ENCODE peak calls at places on chromosomes 1 and 21, in four cellular contexts. X, O, F and G are unnamed samples.

GRCh38 chr1:37761416-37762095 is 3.4 kb downstream of the EPHA10 start:
- DNase-seq in X (no peak), O (no peak), F (no peak), G (peak; percentile 71)

GRCh38 chr1:194118086-194118485 is 931.7 kb upstream of the B3GALT2 start:
- DNase-seq in X (no peak), O (no peak), F (no peak), G (peak; percentile 64)

GRCh38 chr1:232029297-232029696 is 402.7 kb downstream of the DISC1 start:
- DNase-seq in X (no peak), O (no peak), F (no peak), G (no peak)

GRCh38 chr1:227805606-227806197 is 9.8 kb upstream of the PRSS38 start:
- DNase-seq in X (no peak), O (no peak), F (no peak), G (no peak)

GRCh38 chr1:235945775-235946565 is 79.3 kb upstream of the LYST start:
- DNase-seq in X (no peak), O (no peak), F (peak; percentile 42), G (peak; percentile 85)

GRCh38 chr1:218660678-218661053 is 315.5 kb downstream of the TGFB2 start:
- DNase-seq in X (no peak), O (no peak), F (no peak), G (no peak)

GRCh38 chr1:153617677-153618076 is 1.6 kb upstream of the S100A14 start:
- DNase-seq in X (peak; percentile 41), O (peak; percentile 88), F (no peak), G (peak; percentile 95)

GRCh38 chr1:68293609-68294353 is 61.5 kb upstream of the WLS start:
- DNase-seq in X (peak; percentile 20), O (no peak), F (no peak), G (no peak)

GRCh38 chr1:55877440-55878232 is 662.5 kb upstream of the USP24 start:
- DNase-seq in X (no peak), O (no peak), F (no peak), G (no peak)

GRCh38 chr21:38628426-38628825 is 130.1 kb upstream of the ERG start:
- DNase-seq in X (no peak), O (no peak), F (no peak), G (no peak)

GRCh38 chr21:44438531-44439210 is 16.6 kb upstream of the LRRC3 start:
- DNase-seq in X (no peak), O (peak; percentile 58), F (peak; percentile 44), G (peak; percentile 59)

GRCh38 chr21:15015622-15016471 is 49.0 kb downstream of the NRIP1 start:
- DNase-seq in X (no peak), O (no peak), F (no peak), G (no peak)

GRCh38 chr1:96306809-96307208 is 414.8 kb upstream of the PTBP2 start:
- DNase-seq in X (no peak), O (no peak), F (no peak), G (no peak)

GRCh38 chr1:198829948-198830347 is 191.1 kb downstream of the PTPRC start:
- DNase-seq in X (no peak), O (no peak), F (no peak), G (no peak)

GRCh38 chr1:205261946-205262668 is 34.4 kb downstream of the TMCC2 start:
- DNase-seq in X (no peak), O (no peak), F (no peak), G (no peak)

GRCh38 chr1:70685300-70686286 is 274.5 kb downstream of the CTH start:
- DNase-seq in X (peak; percentile 60), O (peak; percentile 82), F (peak; percentile 83), G (no peak)

GRCh38 chr1:26408604-26409003 is 2.0 kb upstream of the LIN28A start:
- DNase-seq in X (peak; percentile 76), O (peak; percentile 77), F (peak; percentile 70), G (peak; percentile 85)

GRCh38 chr1:223411309-223411708 is 18.1 kb downstream of the CCDC185 start:
- DNase-seq in X (no peak), O (no peak), F (no peak), G (no peak)

GRCh38 chr21:23542097-23542496 is 2065.2 kb downstream of the MRPL39 start:
- DNase-seq in X (no peak), O (no peak), F (no peak), G (no peak)

GRCh38 chr1:175369696-175370095 is 177.1 kb upstream of the KIAA0040 start:
- DNase-seq in X (no peak), O (no peak), F (no peak), G (no peak)

GRCh38 chr1:168623838-168624237 is 47.4 kb downstream of the XCL1 start:
- DNase-seq in X (no peak), O (no peak), F (no peak), G (no peak)

GRCh38 chr1:219123041-219123440 is 50.6 kb upstream of the LYPLAL1 start:
- DNase-seq in X (peak; percentile 37), O (no peak), F (no peak), G (no peak)

GRCh38 chr1:15322648-15323350 is 75.8 kb downstream of the FHAD1 start:
- DNase-seq in X (no peak), O (no peak), F (peak; percentile 87), G (no peak)

GRCh38 chr1:4796999-4797375 is 142.6 kb downstream of the AJAP1 start:
- DNase-seq in X (no peak), O (no peak), F (no peak), G (peak; percentile 68)

GRCh38 chr1:21924503-21925005 is 12.6 kb downstream of the HSPG2 start:
- DNase-seq in X (peak; percentile 30), O (no peak), F (peak; percentile 51), G (no peak)

GRCh38 chr1:59738152-59738551 is 76.6 kb upstream of the HOOK1 start:
- DNase-seq in X (no peak), O (no peak), F (peak; percentile 24), G (no peak)

GRCh38 chr1:155220566-155220965 is 12.1 kb downstream of the MTX1 start:
- DNase-seq in X (no peak), O (no peak), F (no peak), G (no peak)

GRCh38 chr1:56713112-56713511 is 68.0 kb downstream of the PRKAA2 start:
- DNase-seq in X (no peak), O (no peak), F (no peak), G (no peak)

GRCh38 chr21:43284238-43284637 is 115.4 kb downstream of the CRYAA start:
- DNase-seq in X (no peak), O (no peak), F (no peak), G (no peak)

GRCh38 chr1:17765444-17766411 is 10.6 kb downstream of the ACTL8 start:
- DNase-seq in X (peak; percentile 35), O (no peak), F (peak; percentile 46), G (no peak)

GRCh38 chr1:23215291-23215690 is 2.0 kb downstream of the HTR1D start:
- DNase-seq in X (no peak), O (no peak), F (no peak), G (no peak)
- H3K36me3 ChIP-seq in X (no peaks in the 10 kb centered on the region), O (no peaks in the 10 kb centered on the region), F (no peaks in the 10 kb centered on the region), G (no peaks in the 10 kb centered on the region)

GRCh38 chr1:43557744-43558245 is 27.1 kb downstream of the PTPRF start:
- DNase-seq in X (peak; percentile 35), O (no peak), F (peak; percentile 49), G (no peak)
- H3K4me1 ChIP-seq in X (peaks cover 6% of the 10 kb centered on the region), O (peaks cover 30% of the 10 kb centered on the region), F (peaks cover 33% of the 10 kb centered on the region), G (peaks cover 28% of the 10 kb centered on the region)

GRCh38 chr1:156263288-156263655 is 15.4 kb upstream of the PAQR6 start:
- DNase-seq in X (no peak), O (no peak), F (no peak), G (no peak)
- H3K36me3 ChIP-seq in X (no peaks in the 10 kb centered on the region), O (peaks cover 85% of the 10 kb centered on the region), F (peaks cover 46% of the 10 kb centered on the region), G (peaks cover 7% of the 10 kb centered on the region)

GRCh38 chr21:26097475-26097874 is 73.1 kb downstream of the APP start:
- DNase-seq in X (no peak), O (no peak), F (no peak), G (no peak)

GRCh38 chr21:26098758-26099157 is 71.8 kb downstream of the APP start:
- DNase-seq in X (no peak), O (no peak), F (no peak), G (no peak)

GRCh38 chr21:26096972-26097371 is 73.6 kb downstream of the APP start:
- DNase-seq in X (no peak), O (no peak), F (no peak), G (no peak)

GRCh38 chr21:26100573-26100972 is 70.0 kb downstream of the APP start:
- DNase-seq in X (no peak), O (no peak), F (no peak), G (no peak)

GRCh38 chr21:26099610-26100219 is 70.9 kb downstream of the APP start:
- DNase-seq in X (no peak), O (no peak), F (no peak), G (no peak)
- H3K4me1 ChIP-seq in X (no peaks in the 10 kb centered on the region), O (peaks cover 5% of the 10 kb centered on the region), F (no peaks in the 10 kb centered on the region), G (peaks cover 13% of the 10 kb centered on the region)

GRCh38 chr1:215607412-215607811 is 40.3 kb downstream of the KCTD3 start:
- DNase-seq in X (no peak), O (no peak), F (no peak), G (no peak)

GRCh38 chr1:215606564-215607168 is 39.6 kb downstream of the KCTD3 start:
- DNase-seq in X (no peak), O (no peak), F (no peak), G (no peak)

GRCh38 chr1:215606036-215606435 is 38.9 kb downstream of the KCTD3 start:
- DNase-seq in X (no peak), O (no peak), F (no peak), G (no peak)

GRCh38 chr1:215605011-215605621 is 38.0 kb downstream of the KCTD3 start:
- DNase-seq in X (no peak), O (no peak), F (no peak), G (no peak)

GRCh38 chr1:215608646-215609045 is 41.5 kb downstream of the KCTD3 start:
- DNase-seq in X (no peak), O (no peak), F (no peak), G (no peak)
- H3K36me3 ChIP-seq in X (peaks cover 4% of the 10 kb centered on the region), O (peaks cover 22% of the 10 kb centered on the region), F (peaks cover 7% of the 10 kb centered on the region), G (peaks cover 61% of the 10 kb centered on the region)